ENCODE peak calls at places on chromosomes 5 and 9, in nine cellular contexts. D is iris pigment epithelial cell; Q is NCI-H1417 treated with DMSO at 0.1 percent for 48 hours; Z is A549; H is psoas muscle; E is fibroblast of the conjunctiva; A is neural crest cell; S is AG09319; T is stimulated activated naive B cell treated with anti-CD40 and anti-IgM and Interleukin-4, amounts not matched to agents 10 μg/mL and 1 μg/mL and 100 μg/mL, for 72 hours. O is an unnamed sample.

GRCh38 chr5:77431286-77431685 is 60.8 kb downstream of the WDR41 start:
- DNase-seq in H (no peak), Z (no peak), A (no peak), D (peak), Q (no peak), T (no peak), S (no peak), E (no peak), O (no peak)

GRCh38 chr5:166441-167372 is 24.6 kb upstream of the LRRC14B start:
- DNase-seq in Q (no peak), S (no peak), Z (no peak), D (no peak), E (no peak), A (no peak), T (no peak), H (peak), O (no peak)

GRCh38 chr5:141511771-141512325 is 23.0 kb downstream of the PCDHGC5 start:
- DNase-seq in E (no peak), Q (no peak), H (no peak), Z (no peak), D (no peak), T (no peak), S (no peak), A (no peak), O (no peak)

GRCh38 chr5:169164481-169164925 is 136.4 kb downstream of the SLIT3 start:
- DNase-seq in T (no peak), A (no peak), H (no peak), Z (peak), E (no peak), D (no peak), S (no peak), Q (no peak), O (peak)

GRCh38 chr5:121762416-121762815 is 89.3 kb upstream of the FTMT start:
- DNase-seq in D (no peak), E (no peak), T (no peak), H (no peak), A (no peak), Z (no peak), Q (no peak), S (no peak), O (no peak)

GRCh38 chr5:154194348-154195329 is 4.1 kb downstream of the GALNT10 start:
- DNase-seq in T (no peak), D (peak), A (no peak), E (no peak), Z (no peak), H (no peak), S (peak), Q (no peak), O (peak)

GRCh38 chr5:74543162-74543995 is 97.1 kb downstream of the ENC1 start:
- DNase-seq in Q (peak), H (peak), E (peak), T (no peak), D (peak), S (no peak), A (no peak), Z (peak), O (peak)

GRCh38 chr5:131042021-131042789 is 122.9 kb downstream of the HINT1 start:
- DNase-seq in A (no peak), S (no peak), Q (no peak), H (no peak), T (no peak), D (no peak), E (no peak), Z (no peak), O (no peak)

GRCh38 chr5:113387844-113388243 is 46.9 kb downstream of the TSSK1B start:
- DNase-seq in Q (no peak), Z (no peak), H (no peak), A (no peak), D (no peak), E (no peak), T (no peak), S (no peak), O (no peak)

GRCh38 chr5:6291961-6292360 is 86.4 kb downstream of the MED10 start:
- DNase-seq in A (no peak), Q (peak), E (no peak), Z (peak), T (no peak), S (no peak), D (no peak), H (no peak), O (peak)

GRCh38 chr5:128303593-128303992 is 220.0 kb downstream of the SLC12A2 start:
- DNase-seq in S (no peak), Z (no peak), D (peak), Q (no peak), E (no peak), T (no peak), A (no peak), H (no peak), O (no peak)

GRCh38 chr9:134047868-134048581 is 19.8 kb downstream of the BRD3 start:
- DNase-seq in D (no peak), A (no peak), T (no peak), Z (no peak), H (peak), S (no peak), Q (no peak), E (no peak), O (no peak)

GRCh38 chr5:179414459-179415215 is 69.4 kb upstream of the ADAMTS2 start:
- DNase-seq in D (no peak), T (no peak), H (no peak), S (no peak), E (no peak), A (no peak), Z (no peak), Q (no peak), O (no peak)

GRCh38 chr5:160805376-160805775 is 46.6 kb downstream of the ATP10B start:
- DNase-seq in Z (no peak), Q (no peak), T (no peak), A (no peak), S (no peak), E (no peak), D (no peak), H (no peak), O (no peak)

GRCh38 chr9:123426406-123426805 is 70.4 kb downstream of the CRB2 start:
- DNase-seq in E (no peak), H (no peak), A (no peak), S (no peak), T (no peak), Q (no peak), D (no peak), Z (peak), O (no peak)

GRCh38 chr9:33350310-33350709 is 52.1 kb downstream of the AQP7 start:
- DNase-seq in S (peak), T (no peak), A (no peak), Q (no peak), H (no peak), E (peak), Z (peak), D (peak), O (peak)

GRCh38 chr9:97365634-97366033 is 46.3 kb upstream of the TDRD7 start:
- DNase-seq in D (no peak), T (no peak), Q (no peak), S (no peak), Z (no peak), E (no peak), A (no peak), H (no peak), O (no peak)

GRCh38 chr9:130243015-130243881 is 22.3 kb upstream of the HMCN2 start:
- DNase-seq in D (no peak), A (peak), S (no peak), H (peak), E (peak), Q (peak), T (peak), Z (peak), O (peak)

GRCh38 chr5:141799507-141800167 is 78.6 kb downstream of the PCDH1 start:
- DNase-seq in Z (no peak), E (no peak), Q (no peak), A (no peak), S (no peak), H (no peak), D (no peak), T (no peak), O (no peak)

GRCh38 chr5:107321906-107322305 is 348.8 kb downstream of the EFNA5 start:
- DNase-seq in S (no peak), E (no peak), T (no peak), Q (no peak), H (no peak), Z (no peak), D (no peak), A (no peak), O (no peak)

GRCh38 chr5:65190328-65191053 is 291.2 kb downstream of the ADAMTS6 start:
- DNase-seq in T (no peak), S (peak), H (no peak), Q (no peak), Z (no peak), D (peak), E (peak), A (no peak), O (peak)

GRCh38 chr5:112737472-112738179 is at the start of gene APC:
- DNase-seq in A (peak), E (peak), H (peak), Z (peak), D (peak), Q (no peak), S (peak), T (peak), O (peak)

GRCh38 chr9:88829276-88829675 is 162.0 kb upstream of the S1PR3 start:
- DNase-seq in S (no peak), Z (no peak), T (peak), E (no peak), Q (no peak), H (no peak), A (no peak), D (peak), O (peak)

GRCh38 chr9:116087751-116088194 is 65.8 kb upstream of the PAPPA start:
- DNase-seq in H (no peak), E (no peak), T (no peak), D (peak), Z (peak), A (no peak), Q (no peak), S (no peak), O (peak)

GRCh38 chr5:95884511-95884910 is 62.0 kb upstream of the GLRX start:
- DNase-seq in A (no peak), T (no peak), H (no peak), S (no peak), D (no peak), Q (no peak), Z (no peak), E (no peak), O (no peak)

GRCh38 chr9:129432671-129433154 is 188.2 kb downstream of the C9orf50 start:
- DNase-seq in E (no peak), Z (no peak), A (no peak), T (no peak), H (no peak), D (no peak), S (no peak), Q (no peak), O (peak)

GRCh38 chr9:70409800-70410199 is 4.7 kb downstream of the KLF9 start:
- DNase-seq in Z (no peak), Q (no peak), T (no peak), A (no peak), H (no peak), E (no peak), D (no peak), S (no peak), O (no peak)